ENCODE peak calls at places on chromosomes 1 and 21, in four cellular contexts. N, F, W and R are unnamed samples.

GRCh38 chr1:84771895-84772294 is 81.6 kb upstream of the SSX2IP start:
- DNase-seq in N (no peak), F (no peak), W (no peak), R (no peak)

GRCh38 chr1:62325696-62326095 is 6.5 kb upstream of the KANK4 start:
- DNase-seq in N (no peak), F (peak; percentile 87), W (no peak), R (no peak)

GRCh38 chr1:81155131-81155530 is 645.6 kb upstream of the ADGRL2 start:
- DNase-seq in N (no peak), F (no peak), W (no peak), R (no peak)

GRCh38 chr1:237220243-237220642 is 178.3 kb downstream of the RYR2 start:
- DNase-seq in N (no peak), F (no peak), W (no peak), R (no peak)

GRCh38 chr21:37153935-37154350 is 80.9 kb downstream of the TTC3 start:
- DNase-seq in N (no peak), F (peak; percentile 40), W (no peak), R (no peak)

GRCh38 chr1:8397511-8397910 is 79.6 kb downstream of the SLC45A1 start:
- DNase-seq in N (no peak), F (no peak), W (no peak), R (no peak)

GRCh38 chr1:199067483-199067882 is 428.6 kb downstream of the PTPRC start:
- DNase-seq in N (no peak), F (no peak), W (no peak), R (no peak)

GRCh38 chr1:59484090-59484489 is 187.2 kb downstream of the FGGY start:
- DNase-seq in N (no peak), F (peak; percentile 78), W (peak; percentile 81), R (peak; percentile 46)

GRCh38 chr1:29939086-29939485 is 702.8 kb downstream of the PTPRU start:
- DNase-seq in N (no peak), F (no peak), W (no peak), R (no peak)

GRCh38 chr1:9821710-9822109 is 2.1 kb downstream of the CLSTN1 start:
- DNase-seq in N (no peak), F (no peak), W (no peak), R (no peak)

GRCh38 chr1:98733782-98734112 is 72.2 kb downstream of the SNX7 start:
- DNase-seq in N (no peak), F (peak; percentile 10), W (no peak), R (peak; percentile 10)

GRCh38 chr1:231731262-231731661 is 104.7 kb downstream of the DISC1 start:
- DNase-seq in N (no peak), F (no peak), W (no peak), R (no peak)

GRCh38 chr1:202105571-202106339 is 17.0 kb upstream of the GPR37L1 start:
- DNase-seq in N (peak; percentile 46), F (no peak), W (no peak), R (no peak)

GRCh38 chr21:25459365-25459764 is 147.9 kb downstream of the MRPL39 start:
- DNase-seq in N (no peak), F (no peak), W (no peak), R (no peak)

GRCh38 chr21:35857082-35857481 is 203.2 kb downstream of the SETD4 start:
- DNase-seq in N (no peak), F (no peak), W (no peak), R (no peak)

GRCh38 chr1:54763814-54764131 is 550 bp downstream of the PARS2 start:
- DNase-seq in N (no peak), F (no peak), W (no peak), R (no peak)

GRCh38 chr1:117815105-117815812 is 114.2 kb downstream of the GDAP2 start:
- DNase-seq in N (no peak), F (no peak), W (no peak), R (no peak)

GRCh38 chr1:14996133-14997050 is 157.2 kb upstream of the TMEM51 start:
- DNase-seq in N (peak; percentile 28), F (no peak), W (peak; percentile 51), R (no peak)

GRCh38 chr21:16942703-16943102 is 570.1 kb upstream of the CXADR start:
- DNase-seq in N (no peak), F (no peak), W (no peak), R (no peak)
- TF ChIP-seq CTCF in N (no peak), F (peak; percentile 52), W (peak; percentile 53), R (peak; percentile 42)

GRCh38 chr21:46498335-46499050 is 39.8 kb downstream of the DIP2A start:
- DNase-seq in N (no peak), F (no peak), W (no peak), R (no peak)

GRCh38 chr21:46504681-46505080 is 46.0 kb downstream of the DIP2A start:
- DNase-seq in N (no peak), F (no peak), W (no peak), R (no peak)

GRCh38 chr21:46500224-46500861 is 41.7 kb downstream of the DIP2A start:
- DNase-seq in N (no peak), F (no peak), W (no peak), R (no peak)

GRCh38 chr21:46507562-46507961 is 48.9 kb downstream of the DIP2A start:
- DNase-seq in N (no peak), F (no peak), W (no peak), R (no peak)

GRCh38 chr21:46503922-46504539 is 45.3 kb downstream of the DIP2A start:
- DNase-seq in N (no peak), F (no peak), W (no peak), R (no peak)
- TF ChIP-seq CTCF in N (no peak), F (no peak), W (no peak), R (no peak)

GRCh38 chr1:30982937-30983336 is 74.4 kb upstream of the SDC3 start:
- DNase-seq in N (no peak), F (no peak), W (no peak), R (peak; percentile 25)
- TF ChIP-seq CTCF in N (no peak), F (peak; percentile 20), W (no peak), R (peak; percentile 51)

DNA sequence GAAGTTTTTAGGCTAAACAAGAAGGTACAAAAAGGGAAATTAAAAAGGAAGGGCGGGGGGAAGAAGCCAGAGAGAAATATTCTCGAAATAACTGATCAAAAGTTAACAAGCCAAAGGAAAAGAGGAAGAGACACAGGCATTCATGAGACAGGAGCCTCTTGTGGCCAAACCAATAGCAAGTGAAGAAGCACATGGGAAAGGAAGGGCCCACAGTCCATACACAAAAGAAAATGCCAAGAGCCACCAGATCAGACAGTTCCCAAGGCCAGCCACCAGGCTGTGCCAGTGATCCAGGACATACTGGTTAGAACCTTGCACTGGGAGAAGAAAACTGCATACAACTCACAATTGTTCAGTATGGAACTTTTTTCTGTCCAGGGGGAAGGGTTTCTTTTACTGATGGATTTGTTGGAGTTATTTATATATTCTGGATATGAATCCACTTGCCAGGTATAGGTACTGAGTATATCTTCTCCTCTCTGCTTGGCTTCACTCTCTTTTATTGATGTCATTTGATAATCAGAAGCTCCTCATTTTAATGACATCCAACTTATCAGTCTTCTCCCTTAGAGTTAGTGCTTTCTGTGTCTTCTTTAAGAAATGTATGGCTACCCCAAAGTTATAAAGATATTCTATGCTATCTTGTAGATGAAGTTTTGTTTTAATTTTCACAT is 76.8 kb downstream of the CD46 start:
- DNase-seq in N (peak; percentile 54), F (peak; percentile 74), W (peak; percentile 83), R (peak; percentile 72)
- TF ChIP-seq CTCF in N (peak; percentile 62), F (peak; percentile 87), W (peak; percentile 86), R (peak; percentile 93)

GRCh38 chr1:28087614-28088167 is 719 bp downstream of the EYA3 start:
- DNase-seq in N (peak; percentile 23), F (no peak), W (no peak), R (no peak)
- TF ChIP-seq CTCF in N (no peak), F (peak; percentile 32), W (peak; percentile 19), R (peak; percentile 6)

GRCh38 chr1:216739771-216740170 is 16.5 kb upstream of the ESRRG start:
- DNase-seq in N (no peak), F (no peak), W (no peak), R (no peak)

GRCh38 chr1:216740334-216740733 is 17.1 kb upstream of the ESRRG start:
- DNase-seq in N (no peak), F (no peak), W (no peak), R (no peak)

GRCh38 chr1:216742625-216743024 is 19.4 kb upstream of the ESRRG start:
- DNase-seq in N (no peak), F (no peak), W (no peak), R (no peak)
- TF ChIP-seq CTCF in N (peak; percentile 50), F (no peak), W (peak; percentile 21), R (peak; percentile 11)

DNA sequence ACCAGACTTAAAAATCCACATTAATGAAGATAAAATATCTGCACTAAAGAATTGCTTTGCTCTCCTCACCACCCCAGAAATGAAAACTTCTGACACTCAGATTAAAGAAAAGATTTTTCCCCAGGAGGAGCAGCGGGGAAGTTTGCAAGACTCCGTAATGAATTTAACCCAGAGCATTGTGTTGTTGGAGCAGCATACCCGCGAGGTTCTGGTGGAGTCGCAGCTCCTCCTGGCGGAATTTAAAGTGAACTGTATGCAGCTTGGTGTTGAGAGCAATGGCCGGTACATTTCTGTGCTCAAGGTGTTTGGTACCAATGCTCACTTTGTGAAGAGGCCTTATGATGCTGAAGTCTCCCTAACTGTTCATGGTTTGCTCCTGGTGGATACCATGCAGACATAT is 46.4 kb downstream of the VPS13D start:
- DNase-seq in N (peak; percentile 41), F (no peak), W (no peak), R (peak; percentile 10)
- TF ChIP-seq CTCF in N (peak; percentile 71), F (peak; percentile 9), W (peak; percentile 34), R (peak; percentile 51)

DNA sequence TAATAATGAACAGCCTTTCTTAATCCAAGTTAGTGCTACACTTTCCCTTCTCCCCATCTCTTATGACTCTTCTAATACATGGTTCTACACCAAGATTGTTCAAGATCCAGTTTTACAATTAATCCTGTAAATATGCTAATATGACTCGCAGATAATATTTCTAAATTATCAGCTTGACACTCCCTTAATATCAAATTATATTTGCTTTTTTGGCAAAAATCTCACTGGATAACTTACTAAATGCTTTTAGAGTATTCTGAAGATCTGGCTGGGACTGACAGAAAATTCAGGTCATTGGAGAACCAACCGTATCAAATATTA is 24.4 kb upstream of the CR1L start:
- DNase-seq in N (no peak), F (no peak), W (no peak), R (no peak)
- TF ChIP-seq CTCF in N (peak; percentile 37), F (no peak), W (no peak), R (no peak)

DNA sequence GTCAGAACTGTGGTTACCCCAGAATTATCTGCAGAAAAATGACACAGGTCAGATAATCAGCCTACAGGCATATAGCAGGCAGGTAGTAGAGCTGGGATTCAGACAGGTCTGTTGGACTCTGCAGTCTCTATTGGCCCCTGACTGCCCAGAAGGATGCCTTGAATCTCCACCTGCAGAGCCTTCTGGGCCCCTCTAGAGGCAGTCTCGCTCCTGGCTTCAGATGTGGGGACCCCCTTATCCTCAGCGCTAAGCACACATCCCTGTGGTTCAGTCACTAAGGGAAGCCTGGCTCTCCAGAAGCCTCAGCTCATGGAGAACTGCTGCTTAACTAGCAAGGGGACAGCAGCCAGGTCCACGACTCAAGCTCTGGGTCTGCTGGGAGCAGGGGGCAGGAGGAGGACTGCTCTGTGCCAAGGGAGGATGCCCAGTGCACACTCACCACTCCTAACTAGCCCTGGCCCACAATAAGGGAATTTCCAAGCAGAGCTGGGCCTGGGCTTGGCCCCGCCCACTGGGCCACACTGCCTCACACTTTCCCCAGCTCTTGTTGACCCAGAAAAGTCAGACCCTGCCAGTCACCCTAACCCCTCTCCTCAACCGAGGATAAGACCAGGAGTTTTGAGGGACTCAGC is 18.9 kb downstream of the SLC9A1 start:
- DNase-seq in N (no peak), F (no peak), W (no peak), R (no peak)
- TF ChIP-seq CTCF in N (no peak), F (no peak), W (peak; percentile 21), R (no peak)